ENCODE peak calls at places on chromosome 15, in six cellular contexts. L is CD8-positive, alpha-beta T cell; I is A673; M is cardiac muscle cell; A is IMR-90; V is heart left ventricle. B is an unnamed sample.

GRCh38 chr15:81749667-81750360 is 296.0 kb downstream of the MEX3B start:
- DNase-seq in V (no peak), I (no peak), M (peak; percentile 10), A (no peak), L (no peak), B (no peak)

GRCh38 chr15:90042766-90043525 is 41.8 kb downstream of the ZNF710 start:
- DNase-seq in A (no peak), V (no peak), M (no peak), L (no peak), I (no peak), B (peak; percentile 42)

GRCh38 chr15:25846377-25846776 is 16.8 kb downstream of the ATP10A start:
- DNase-seq in A (no peak), I (no peak), M (no peak), V (no peak), L (peak; percentile 68), B (no peak)

GRCh38 chr15:101012326-101013040 is 93.3 kb downstream of the LRRK1 start:
- DNase-seq in I (no peak), M (no peak), V (no peak), L (peak; percentile 2), A (no peak), B (no peak)

GRCh38 chr15:55715355-55716076 is 27.4 kb downstream of the PRTG start:
- DNase-seq in V (no peak), L (no peak), I (no peak), M (peak; percentile 56), A (no peak), B (no peak)

GRCh38 chr15:45157974-45158373 is 28.2 kb downstream of the DUOX1 start:
- DNase-seq in M (no peak), V (no peak), I (peak; percentile 33), A (peak; percentile 81), L (no peak), B (no peak)

GRCh38 chr15:57313134-57313483 is 63.2 kb upstream of the CGNL1 start:
- DNase-seq in A (no peak), M (no peak), I (no peak), L (no peak), V (no peak), B (no peak)

GRCh38 chr15:80550219-80550909 is 144.7 kb upstream of the ABHD17C start:
- DNase-seq in V (no peak), A (peak; percentile 98), L (no peak), I (no peak), M (peak; percentile 32), B (no peak)

GRCh38 chr15:23648920-23649515 is 1.4 kb upstream of the MAGEL2 start:
- DNase-seq in I (peak; percentile 17), L (peak; percentile 27), M (peak; percentile 53), V (no peak), A (no peak), B (peak; percentile 47)

GRCh38 chr15:49467782-49468181 is 44.7 kb downstream of the FGF7 start:
- DNase-seq in V (no peak), I (no peak), L (no peak), M (no peak), A (no peak), B (no peak)

GRCh38 chr15:49472338-49472737 is 49.3 kb downstream of the FGF7 start:
- DNase-seq in L (no peak), M (no peak), I (no peak), V (no peak), A (no peak), B (no peak)

GRCh38 chr15:49466119-49466518 is 43.1 kb downstream of the FGF7 start:
- DNase-seq in A (no peak), M (no peak), L (no peak), V (no peak), I (no peak), B (no peak)

GRCh38 chr15:49471733-49472132 is 48.7 kb downstream of the FGF7 start:
- DNase-seq in L (no peak), I (no peak), A (no peak), M (no peak), V (no peak), B (no peak)

DNA sequence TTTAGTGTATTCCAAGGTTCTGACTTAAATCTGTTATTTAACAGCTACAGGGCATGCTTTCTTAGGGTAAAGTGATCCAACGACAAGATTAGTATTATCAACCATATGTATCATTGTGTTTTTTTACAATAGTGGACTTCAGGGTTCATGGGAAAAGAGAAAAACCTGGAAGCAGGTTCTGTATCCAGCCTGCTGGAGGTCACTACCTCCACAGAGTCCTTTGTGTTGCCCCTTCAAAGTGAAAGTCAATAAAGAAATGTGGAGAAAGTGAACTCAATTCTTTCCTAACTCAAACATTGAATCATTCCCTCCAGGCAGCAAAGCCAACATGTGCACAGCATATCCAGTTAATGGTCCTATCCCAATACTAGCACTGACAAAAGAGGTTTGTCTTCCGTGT is 45.4 kb downstream of the FGF7 start:
- DNase-seq in M (no peak), V (no peak), A (peak; percentile 51), I (no peak), L (no peak), B (no peak)
- H3K4me1 ChIP-seq in M (no peaks in the 10 kb centered on the region), V (no peaks in the 10 kb centered on the region), A (peaks cover 5% of the 10 kb centered on the region), I (no peaks in the 10 kb centered on the region), L (no peaks in the 10 kb centered on the region), B (no peaks in the 10 kb centered on the region)

DNA sequence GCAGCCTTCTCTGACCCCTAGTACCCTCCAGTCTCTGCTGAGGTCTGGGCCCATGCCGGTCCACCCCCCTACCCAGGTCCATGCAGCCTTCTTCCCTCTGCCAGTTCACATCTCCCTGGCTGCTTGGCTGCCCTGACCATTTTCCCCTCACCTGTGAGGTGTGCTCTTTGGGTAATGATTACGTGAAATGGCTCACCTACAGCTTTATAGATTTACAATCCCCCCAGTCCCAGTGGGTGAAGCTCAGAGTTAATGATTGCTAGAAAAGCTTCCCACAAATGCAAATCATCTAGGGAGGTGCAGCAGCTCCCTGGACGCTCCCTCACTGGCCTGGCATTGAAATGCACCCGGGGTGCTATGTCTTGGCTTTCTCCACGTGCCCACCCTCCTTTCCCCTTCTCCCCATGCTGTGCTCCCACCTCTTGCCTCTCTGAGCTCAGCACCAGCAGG is 18.7 kb downstream of the PAQR5 start:
- DNase-seq in I (no peak), V (no peak), M (no peak), A (no peak), L (no peak), B (no peak)
- TF ChIP-seq CTCF in I (no peak), V (no peak), M (no peak), A (no peak), L (no peak), B (no peak)

GRCh38 chr15:76339302-76340197 is 3.0 kb downstream of the ISL2 start:
- DNase-seq in V (no peak), M (peak; percentile 28), L (no peak), I (no peak), A (no peak), B (no peak)

GRCh38 chr15:76338555-76339301 is 2.2 kb downstream of the ISL2 start:
- DNase-seq in V (no peak), A (no peak), L (no peak), I (no peak), M (no peak), B (no peak)

GRCh38 chr15:76341366-76342045 is 4.9 kb downstream of the ISL2 start:
- DNase-seq in M (peak; percentile 23), I (no peak), A (no peak), V (no peak), L (no peak), B (no peak)

GRCh38 chr15:76340802-76341365 is 4.3 kb downstream of the ISL2 start:
- DNase-seq in A (no peak), L (peak; percentile 43), I (peak; percentile 52), M (peak; percentile 62), V (no peak), B (no peak)

DNA sequence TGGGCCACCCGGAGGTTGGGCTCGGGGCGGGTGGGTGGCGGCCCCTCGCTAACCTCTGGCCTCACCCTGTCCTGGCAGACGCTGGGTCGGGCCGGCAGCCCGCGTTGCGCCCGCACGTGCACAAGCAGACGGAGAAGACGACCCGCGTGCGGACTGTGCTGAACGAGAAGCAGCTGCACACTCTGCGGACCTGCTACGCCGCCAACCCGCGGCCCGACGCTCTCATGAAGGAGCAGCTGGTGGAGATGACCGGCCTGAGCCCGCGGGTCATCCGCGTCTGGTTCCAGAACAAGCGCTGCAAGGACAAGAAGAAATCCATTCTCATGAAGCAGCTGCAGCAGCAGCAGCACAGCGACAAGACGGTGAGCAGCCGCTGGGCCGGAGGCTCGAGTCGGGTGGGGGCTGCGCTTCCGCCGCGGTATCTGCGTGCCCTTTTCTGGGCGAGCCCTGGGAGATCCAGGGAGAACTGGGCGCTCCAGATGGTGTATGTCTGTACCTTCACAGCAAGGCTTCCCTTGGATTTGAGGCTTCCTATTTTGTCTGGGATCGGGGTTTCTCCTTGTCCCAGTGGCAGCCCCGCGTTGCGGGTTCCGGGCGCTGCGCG is 3.7 kb downstream of the ISL2 start:
- DNase-seq in L (no peak), I (no peak), M (peak; percentile 49), A (no peak), V (no peak), B (no peak)
- H3K4me3 ChIP-seq in L (peak overlapping the region; percentile 61), I (peak overlapping the region; percentile 32), M (peak overlapping the region; percentile 14), A (no peak overlapping the region), V (peak overlapping the region; percentile 2), B (peak overlapping the region; percentile 61)

DNA sequence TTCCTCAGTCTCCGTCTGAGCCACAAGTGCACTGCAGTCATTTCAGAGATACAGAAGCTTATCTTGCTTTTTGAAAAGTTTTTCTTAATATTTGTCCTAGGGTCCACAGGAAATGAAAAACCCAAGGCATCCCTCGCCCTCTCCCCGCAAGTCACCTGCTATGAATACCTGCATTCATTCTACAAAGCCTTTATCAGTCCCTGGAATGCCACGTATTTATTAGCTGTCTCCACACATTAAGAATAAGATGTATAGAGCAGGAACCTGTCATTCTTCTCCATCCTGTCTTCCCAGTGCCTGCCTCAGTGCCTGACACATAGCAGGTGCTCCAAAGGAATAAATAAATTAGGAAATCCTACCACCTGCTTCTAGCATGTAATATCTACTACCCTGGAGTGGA is 73.3 kb upstream of the ICE2 start:
- DNase-seq in I (no peak), V (no peak), L (no peak), M (no peak), A (no peak), B (no peak)
- H3K4me1 ChIP-seq in I (no peaks in the 10 kb centered on the region), V (no peaks in the 10 kb centered on the region), L (peaks cover 80% of the 10 kb centered on the region), M (no peaks in the 10 kb centered on the region), A (peaks cover 1% of the 10 kb centered on the region), B (peaks cover 92% of the 10 kb centered on the region)

GRCh38 chr15:41017051-41017735 is 63.9 kb downstream of the CHAC1 start:
- DNase-seq in M (no peak), L (no peak), I (peak; percentile 75), A (peak; percentile 17), V (no peak), B (no peak)

GRCh38 chr15:41020829-41021228 is 67.6 kb downstream of the CHAC1 start:
- DNase-seq in L (no peak), V (no peak), I (no peak), M (no peak), A (no peak), B (no peak)

GRCh38 chr15:41020311-41020710 is 67.0 kb downstream of the CHAC1 start:
- DNase-seq in L (no peak), A (peak; percentile 38), V (no peak), M (no peak), I (no peak), B (no peak)

GRCh38 chr15:41019174-41019573 is 65.9 kb downstream of the CHAC1 start:
- DNase-seq in I (no peak), A (no peak), L (no peak), V (no peak), M (no peak), B (no peak)

DNA sequence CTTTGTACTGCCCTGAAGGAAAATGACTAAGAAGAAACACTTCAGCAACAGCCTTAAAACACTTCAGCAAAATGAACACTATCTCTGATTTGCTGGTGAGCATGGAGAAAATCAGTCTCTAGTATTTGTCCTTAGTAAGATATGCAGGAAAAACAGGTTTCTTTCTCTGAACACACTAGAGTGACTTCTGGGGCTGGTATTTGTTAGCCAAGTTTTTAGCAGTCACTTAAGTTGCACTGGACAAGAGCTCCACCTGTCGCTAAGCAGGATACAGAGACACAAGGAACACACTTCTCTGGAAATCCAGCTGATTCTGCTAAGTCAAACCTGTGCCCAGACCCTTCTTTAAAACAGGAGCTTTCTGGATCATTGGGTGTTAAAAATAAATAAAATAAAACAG is 65.3 kb downstream of the CHAC1 start:
- DNase-seq in V (peak; percentile 18), L (no peak), M (peak; percentile 12), A (peak; percentile 65), I (peak; percentile 40), B (no peak)
- TF ChIP-seq CTCF in V (peak; percentile 57), L (no peak), M (peak; percentile 13), A (peak; percentile 50), I (peak; percentile 49), B (peak; percentile 33)